ENCODE peak calls at places on chromosomes 16 and 17, in ten cellular contexts. Q is adrenal gland, R is HFF-Myc, G is brain microvascular endothelial cell, F is AG04450, J is cardiac muscle cell, I is PC-3, V is left ventricle myocardium inferior, O is fibroblast of mammary gland, E is lower leg skin. Z is an unnamed sample.

GRCh38 chr16:75575976-75576375 is 9.8 kb downstream of the GABARAPL2 start:
- DNase-seq in R (no peak), F (no peak), I (no peak), E (peak; percentile 6), J (no peak), Q (no peak), G (no peak), O (no peak), V (no peak), Z (no peak)

GRCh38 chr16:86531193-86531550 is 20.8 kb downstream of the FOXF1 start:
- DNase-seq in G (no peak), O (peak; percentile 48), Q (peak; percentile 54), V (peak; percentile 67), I (no peak), J (peak; percentile 77), F (no peak), R (no peak), E (no peak), Z (no peak)

GRCh38 chr17:72342582-72343527 is 222.0 kb downstream of the SOX9 start:
- DNase-seq in J (peak; percentile 63), V (peak; percentile 33), I (no peak), R (no peak), G (no peak), F (no peak), Q (no peak), O (peak; percentile 43), E (no peak), Z (no peak)

GRCh38 chr17:78396436-78397335 is 18.2 kb downstream of the PGS1 start:
- DNase-seq in E (no peak), V (peak; percentile 58), F (no peak), I (no peak), O (peak; percentile 68), R (no peak), J (no peak), G (peak; percentile 57), Q (no peak), Z (no peak)

GRCh38 chr16:84888450-84888849 is 68.7 kb downstream of the CRISPLD2 start:
- DNase-seq in E (no peak), I (peak; percentile 13), F (no peak), G (no peak), R (no peak), J (no peak), Q (no peak), O (no peak), V (no peak), Z (no peak)

GRCh38 chr17:17056167-17056562 is 13.9 kb downstream of the MPRIP start:
- DNase-seq in G (no peak), O (no peak), I (no peak), F (no peak), Q (peak; percentile 14), V (no peak), J (no peak), R (no peak), E (peak; percentile 90), Z (no peak)

GRCh38 chr16:68592466-68593337 is 52.4 kb upstream of the CDH3 start:
- DNase-seq in V (no peak), Q (no peak), O (peak; percentile 12), I (peak; percentile 26), J (peak; percentile 27), F (no peak), G (peak; percentile 12), E (no peak), R (no peak), Z (peak; percentile 14)

GRCh38 chr16:31351246-31351936 is 3.6 kb upstream of the ITGAX start:
- DNase-seq in G (no peak), E (no peak), V (no peak), R (no peak), O (no peak), F (no peak), J (no peak), Q (no peak), I (no peak), Z (no peak)

GRCh38 chr17:81392909-81393654 is 2.2 kb upstream of the BAHCC1 start:
- DNase-seq in J (no peak), V (peak; percentile 48), R (no peak), F (no peak), G (no peak), I (peak; percentile 26), E (no peak), Q (no peak), O (no peak), Z (no peak)

GRCh38 chr17:81395600-81396277 is 482 bp downstream of the BAHCC1 start:
- DNase-seq in O (no peak), F (no peak), E (no peak), Q (no peak), R (no peak), V (no peak), I (peak; percentile 21), G (no peak), J (no peak), Z (no peak)

GRCh38 chr17:81393684-81394376 is 1.4 kb upstream of the BAHCC1 start:
- DNase-seq in Q (peak; percentile 100), J (peak; percentile 100), G (peak; percentile 100), O (peak; percentile 100), R (peak; percentile 100), V (peak; percentile 100), F (peak; percentile 99), I (peak; percentile 100), E (peak; percentile 100), Z (peak; percentile 99)

GRCh38 chr17:81394831-81395599 is at the start of gene BAHCC1:
- DNase-seq in G (peak; percentile 100), E (peak; percentile 100), V (peak; percentile 100), O (peak; percentile 100), J (peak; percentile 100), Q (peak; percentile 100), F (peak; percentile 99), R (peak; percentile 98), I (peak; percentile 100), Z (peak; percentile 99)

DNA sequence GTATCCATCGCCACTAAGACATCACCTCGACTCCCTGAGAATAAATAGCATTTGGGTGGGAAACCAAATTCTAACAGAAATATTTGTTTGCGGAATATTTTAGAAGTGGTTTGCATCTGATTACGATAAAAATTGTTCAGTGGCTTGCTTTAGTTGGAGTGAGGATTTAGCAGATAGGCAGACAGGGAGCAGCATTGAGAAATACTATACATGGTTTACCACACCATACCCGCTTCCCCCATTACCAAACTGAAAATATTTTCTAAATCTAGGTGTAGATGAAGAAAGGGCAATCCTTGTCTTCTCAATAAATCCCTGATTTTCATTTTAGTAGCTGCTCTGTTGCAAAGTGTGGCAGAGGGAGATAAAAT is 895 bp upstream of the BAHCC1 start:
- DNase-seq in F (no peak), V (no peak), J (no peak), O (no peak), R (no peak), E (no peak), I (peak; percentile 19), G (no peak), Q (no peak), Z (no peak)
- H3K4me3 ChIP-seq in F (peak overlapping the region; percentile 47), V (peak overlapping the region; percentile 96), J (peak overlapping the region; percentile 9), O (peak overlapping the region; percentile 30), R (peak overlapping the region; percentile 67), E (peak overlapping the region; percentile 12), I (peak overlapping the region; percentile 81), G (peak overlapping the region; percentile 42), Q (peak overlapping the region; percentile 96), Z (peak overlapping the region; percentile 62)

GRCh38 chr16:4239682-4240175 is 2.2 kb downstream of the SRL start:
- DNase-seq in I (no peak), F (no peak), J (no peak), O (no peak), Q (no peak), G (no peak), V (no peak), E (no peak), R (no peak), Z (no peak)

GRCh38 chr16:4241601-4242270 is at the start of gene SRL:
- DNase-seq in I (no peak), O (no peak), R (no peak), V (peak; percentile 55), F (no peak), J (no peak), G (no peak), E (no peak), Q (no peak), Z (no peak)

GRCh38 chr16:4244254-4244812 is 2.5 kb upstream of the SRL start:
- DNase-seq in R (peak; percentile 20), G (no peak), O (no peak), Q (no peak), F (no peak), I (no peak), J (peak; percentile 39), E (no peak), V (no peak), Z (no peak)

GRCh38 chr16:4239020-4239419 is 2.9 kb downstream of the SRL start:
- DNase-seq in V (no peak), I (no peak), E (no peak), J (no peak), O (no peak), Q (no peak), F (no peak), G (no peak), R (no peak), Z (no peak)

DNA sequence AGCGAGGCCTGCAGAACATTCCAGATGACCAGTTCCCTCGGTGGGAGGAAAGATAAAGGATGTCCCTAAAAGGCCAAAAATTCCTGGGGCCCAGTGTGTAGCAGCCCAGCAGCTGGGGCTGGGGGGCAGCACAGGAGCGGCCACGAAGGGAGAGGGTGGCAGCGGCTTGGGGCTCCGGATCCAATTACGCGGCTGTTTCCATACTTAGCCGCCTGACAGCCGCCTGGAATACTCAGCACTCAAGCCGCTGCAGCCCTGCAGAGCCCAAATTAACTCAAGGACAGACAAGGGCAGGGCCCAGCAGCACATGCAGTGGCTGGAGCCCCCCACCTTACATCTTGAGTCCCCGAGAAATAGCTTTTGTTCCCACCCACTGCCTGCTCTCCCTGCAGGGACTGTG is 1.3 kb downstream of the SRL start:
- DNase-seq in Q (no peak), O (no peak), E (no peak), V (peak; percentile 53), R (no peak), F (no peak), J (no peak), G (no peak), I (no peak), Z (no peak)
- H3K4me3 ChIP-seq in Q (no peak overlapping the region), O (no peak overlapping the region), E (no peak overlapping the region), V (peak overlapping the region; percentile 70), R (no peak overlapping the region), F (no peak overlapping the region), J (no peak overlapping the region), G (no peak overlapping the region), I (no peak overlapping the region), Z (no peak overlapping the region)

DNA sequence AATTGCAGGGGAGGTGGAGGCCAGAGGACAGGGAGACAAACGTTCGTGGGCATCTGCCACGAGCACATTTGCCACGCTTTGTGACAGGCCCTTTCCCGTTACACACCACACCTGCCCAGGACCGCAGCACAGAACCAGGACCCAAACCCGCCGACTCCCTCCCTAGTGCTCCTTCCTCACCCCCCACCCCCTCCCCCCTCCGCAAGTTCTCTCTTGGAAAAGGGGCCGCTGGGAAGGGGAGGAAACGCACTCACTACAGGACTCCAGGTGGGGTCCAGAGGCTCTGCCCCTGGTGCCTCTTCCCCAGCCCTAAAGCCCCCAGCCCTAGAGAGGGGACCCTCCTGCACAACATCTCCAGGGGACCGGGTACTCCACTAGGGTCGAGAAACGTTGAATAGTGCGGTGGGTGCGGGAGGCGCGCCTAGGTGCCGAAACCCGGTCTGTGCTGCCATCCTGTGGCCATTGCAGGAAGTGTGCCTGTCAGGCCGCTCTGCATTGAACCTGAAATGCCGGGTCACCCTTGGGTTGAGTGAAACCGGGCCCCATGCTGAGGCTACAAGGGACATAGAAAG is 21.9 kb upstream of the EIF1 start:
- DNase-seq in G (peak; percentile 70), F (no peak), O (peak; percentile 66), V (peak; percentile 87), J (peak; percentile 77), E (peak; percentile 98), Q (peak; percentile 85), R (no peak), I (peak; percentile 75), Z (peak; percentile 66)
- H3K4me3 ChIP-seq in G (peak overlapping the region; percentile 55), F (peak overlapping the region; percentile 55), O (peak overlapping the region; percentile 52), V (peak overlapping the region; percentile 72), J (peak overlapping the region; percentile 14), E (no peak overlapping the region), Q (peak overlapping the region; percentile 52), R (peak overlapping the region; percentile 17), I (peak overlapping the region; percentile 64), Z (peak overlapping the region; percentile 60)

GRCh38 chr17:75289832-75290337 is 652 bp upstream of the SLC25A19 start:
- DNase-seq in V (peak; percentile 52), Q (peak; percentile 59), I (peak; percentile 59), E (peak; percentile 91), J (peak; percentile 68), O (peak; percentile 65), R (no peak), F (no peak), G (peak; percentile 53), Z (peak; percentile 55)

GRCh38 chr17:75288784-75289121 is 480 bp downstream of the SLC25A19 start:
- DNase-seq in G (no peak), R (no peak), Q (no peak), F (no peak), I (peak; percentile 68), J (no peak), V (no peak), E (no peak), O (no peak), Z (peak; percentile 32)

GRCh38 chr17:75287221-75287620 is 2.0 kb downstream of the SLC25A19 start:
- DNase-seq in O (no peak), G (no peak), Q (peak; percentile 44), R (no peak), E (no peak), J (no peak), F (no peak), V (no peak), I (no peak), Z (no peak)

GRCh38 chr17:75288359-75288758 is 874 bp downstream of the SLC25A19 start:
- DNase-seq in E (no peak), J (no peak), Q (no peak), I (no peak), O (no peak), V (no peak), R (no peak), G (no peak), F (no peak), Z (no peak)

DNA sequence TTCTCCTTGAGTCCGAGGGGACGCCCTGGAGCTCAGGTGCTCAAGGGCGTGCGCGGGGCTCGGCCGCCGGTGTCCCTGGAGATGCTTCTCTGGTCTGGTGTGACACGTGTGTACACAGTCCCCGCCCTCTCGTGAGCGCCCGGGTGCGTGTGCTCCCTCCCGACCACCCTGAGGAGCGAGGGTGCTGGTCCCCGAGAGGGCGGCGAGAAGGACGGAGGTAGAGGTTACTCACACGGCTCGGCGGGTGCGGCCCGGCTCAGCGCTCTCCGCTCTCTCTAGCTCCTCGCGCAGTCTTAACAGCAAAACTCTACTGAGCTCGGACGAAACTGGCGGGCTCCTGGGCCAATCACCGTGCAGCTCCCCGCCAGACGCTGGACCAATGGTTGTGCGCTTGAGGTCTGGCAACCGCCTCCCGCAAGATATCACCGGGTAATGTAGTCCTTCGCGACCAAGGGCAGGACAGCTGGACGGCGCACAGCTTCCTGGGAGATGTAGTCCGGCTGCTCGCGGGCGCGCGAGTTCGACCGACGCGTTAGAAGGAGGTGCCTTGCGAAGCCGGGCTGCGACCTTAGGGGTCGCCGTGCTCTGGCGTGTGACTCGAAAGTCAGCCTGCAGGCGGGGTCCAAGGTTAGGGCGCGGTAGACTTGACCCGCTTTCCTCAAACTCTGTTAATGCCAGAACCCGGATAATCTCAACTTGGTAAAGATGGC is at the start of gene SLC25A19:
- DNase-seq in F (peak; percentile 97), J (peak; percentile 99), O (peak; percentile 98), R (peak; percentile 98), E (peak; percentile 100), V (peak; percentile 98), G (peak; percentile 100), I (peak; percentile 99), Q (peak; percentile 97), Z (peak; percentile 99)
- H3K4me3 ChIP-seq in F (peak within 1 kb of the TSS; percentile 91), J (peak within 1 kb of the TSS; percentile 59), O (peak within 1 kb of the TSS; percentile 89), R (peak within 1 kb of the TSS; percentile 94), E (peak within 1 kb of the TSS; percentile 56), V (peak within 1 kb of the TSS; percentile 82), G (peak within 1 kb of the TSS; percentile 87), I (peak within 1 kb of the TSS; percentile 82), Q (peak within 1 kb of the TSS; percentile 82), Z (peak within 1 kb of the TSS; percentile 93)